ENCODE peak calls at places on chromosome 9, in four cellular contexts. One of them, this sample, is unnamed.

GRCh38 chr9:23621924-23622323 is 204.1 kb downstream of the ELAVL2 start:
- DNase-seq in amniotic stem cell: no peak
- DNase-seq in activated CD4-positive, alpha-beta T cell treated with anti-CD3 and anti-CD28 coated beads for 24 hours: no peak
- DNase-seq in activated naive CD4-positive, alpha-beta T cell: no peak
- DNase-seq in this sample: no peak

GRCh38 chr9:127837346-127837745 is 17.1 kb downstream of the ENG start:
- DNase-seq in amniotic stem cell: no peak
- DNase-seq in activated CD4-positive, alpha-beta T cell treated with anti-CD3 and anti-CD28 coated beads for 24 hours: no peak
- DNase-seq in activated naive CD4-positive, alpha-beta T cell: no peak
- DNase-seq in this sample: no peak

GRCh38 chr9:69674112-69674511 is 1.9 kb upstream of the APBA1 start:
- DNase-seq in amniotic stem cell: no peak
- DNase-seq in activated CD4-positive, alpha-beta T cell treated with anti-CD3 and anti-CD28 coated beads for 24 hours: no peak
- DNase-seq in activated naive CD4-positive, alpha-beta T cell: no peak
- DNase-seq in this sample: no peak

GRCh38 chr9:33186457-33187168 is 19.5 kb upstream of the B4GALT1 start:
- DNase-seq in amniotic stem cell: no peak
- DNase-seq in activated CD4-positive, alpha-beta T cell treated with anti-CD3 and anti-CD28 coated beads for 24 hours: no peak
- DNase-seq in activated naive CD4-positive, alpha-beta T cell: no peak
- DNase-seq in this sample: no peak

GRCh38 chr9:134190232-134191121 is 26.1 kb upstream of the RNU6ATAC start:
- DNase-seq in amniotic stem cell: no peak
- DNase-seq in activated CD4-positive, alpha-beta T cell treated with anti-CD3 and anti-CD28 coated beads for 24 hours: no peak
- DNase-seq in activated naive CD4-positive, alpha-beta T cell: no peak
- DNase-seq in this sample: no peak

GRCh38 chr9:17481565-17481964 is 97.3 kb upstream of the SH3GL2 start:
- DNase-seq in amniotic stem cell: no peak
- DNase-seq in activated CD4-positive, alpha-beta T cell treated with anti-CD3 and anti-CD28 coated beads for 24 hours: no peak
- DNase-seq in activated naive CD4-positive, alpha-beta T cell: no peak
- DNase-seq in this sample: no peak

GRCh38 chr9:4662989-4663792 is 1.1 kb downstream of the PLPP6 start:
- DNase-seq in amniotic stem cell: no peak
- DNase-seq in activated CD4-positive, alpha-beta T cell treated with anti-CD3 and anti-CD28 coated beads for 24 hours: no peak
- DNase-seq in activated naive CD4-positive, alpha-beta T cell: no peak
- DNase-seq in this sample: no peak

GRCh38 chr9:73067074-73067473 is 84.6 kb upstream of the ANXA1 start:
- DNase-seq in amniotic stem cell: no peak
- DNase-seq in activated CD4-positive, alpha-beta T cell treated with anti-CD3 and anti-CD28 coated beads for 24 hours: no peak
- DNase-seq in activated naive CD4-positive, alpha-beta T cell: no peak
- DNase-seq in this sample: no peak

GRCh38 chr9:20408513-20408912 is 213.8 kb downstream of the MLLT3 start:
- DNase-seq in amniotic stem cell: no peak
- DNase-seq in activated CD4-positive, alpha-beta T cell treated with anti-CD3 and anti-CD28 coated beads for 24 hours: no peak
- DNase-seq in activated naive CD4-positive, alpha-beta T cell: no peak
- DNase-seq in this sample: no peak

GRCh38 chr9:117706421-117707150 is 2.4 kb downstream of the TLR4 start:
- DNase-seq in amniotic stem cell: no peak
- DNase-seq in activated CD4-positive, alpha-beta T cell treated with anti-CD3 and anti-CD28 coated beads for 24 hours: no peak
- DNase-seq in activated naive CD4-positive, alpha-beta T cell: no peak
- DNase-seq in this sample: no peak

GRCh38 chr9:130537346-130538050 is 41.9 kb upstream of the FUBP3 start:
- DNase-seq in amniotic stem cell: no peak
- DNase-seq in activated CD4-positive, alpha-beta T cell treated with anti-CD3 and anti-CD28 coated beads for 24 hours: no peak
- DNase-seq in activated naive CD4-positive, alpha-beta T cell: no peak
- DNase-seq in this sample: no peak

GRCh38 chr9:108680946-108681345 is 174.8 kb downstream of the ACTL7B start:
- DNase-seq in amniotic stem cell: no peak
- DNase-seq in activated CD4-positive, alpha-beta T cell treated with anti-CD3 and anti-CD28 coated beads for 24 hours: no peak
- DNase-seq in activated naive CD4-positive, alpha-beta T cell: no peak
- DNase-seq in this sample: no peak

GRCh38 chr9:92954078-92954861 is 6.9 kb downstream of the FGD3 start:
- DNase-seq in amniotic stem cell: no peak
- DNase-seq in activated CD4-positive, alpha-beta T cell treated with anti-CD3 and anti-CD28 coated beads for 24 hours: peak
- DNase-seq in activated naive CD4-positive, alpha-beta T cell: peak
- DNase-seq in this sample: peak

GRCh38 chr9:126114409-126114760 is 212.2 kb upstream of the MVB12B start:
- DNase-seq in amniotic stem cell: no peak
- DNase-seq in activated CD4-positive, alpha-beta T cell treated with anti-CD3 and anti-CD28 coated beads for 24 hours: no peak
- DNase-seq in activated naive CD4-positive, alpha-beta T cell: no peak
- DNase-seq in this sample: no peak

GRCh38 chr9:124381073-124381945 is 33.9 kb downstream of the PSMB7 start:
- DNase-seq in amniotic stem cell: no peak
- DNase-seq in activated CD4-positive, alpha-beta T cell treated with anti-CD3 and anti-CD28 coated beads for 24 hours: no peak
- DNase-seq in activated naive CD4-positive, alpha-beta T cell: no peak
- DNase-seq in this sample: no peak

GRCh38 chr9:101977614-101978210 is 239.3 kb upstream of the GRIN3A start:
- DNase-seq in amniotic stem cell: no peak
- DNase-seq in activated CD4-positive, alpha-beta T cell treated with anti-CD3 and anti-CD28 coated beads for 24 hours: no peak
- DNase-seq in activated naive CD4-positive, alpha-beta T cell: no peak
- DNase-seq in this sample: no peak

GRCh38 chr9:35488566-35489312 is 1.2 kb upstream of the RUSC2 start:
- DNase-seq in amniotic stem cell: no peak
- DNase-seq in activated CD4-positive, alpha-beta T cell treated with anti-CD3 and anti-CD28 coated beads for 24 hours: no peak
- DNase-seq in activated naive CD4-positive, alpha-beta T cell: no peak
- DNase-seq in this sample: no peak

This sample was measured in SW 1271.